ENCODE peak calls at places on chromosomes 1 and 21, in five cellular contexts. One of them, this sample, is unnamed. For H3K4me1, the result is how much of the 10 kb centered on the place peaks cover.

GRCh38 chr1:3775248-3775497 is 2.6 kb downstream of the SMIM1 start:
- DNase-seq in naive thymus-derived CD4-positive, alpha-beta T cell: no peak
- DNase-seq in IMR-90: no peak
- DNase-seq in vagina: no peak
- DNase-seq in suprapubic skin: no peak
- DNase-seq in this sample: no peak

GRCh38 chr1:200916152-200916551 is 21.5 kb downstream of the INAVA start:
- DNase-seq in naive thymus-derived CD4-positive, alpha-beta T cell: no peak
- DNase-seq in IMR-90: no peak
- DNase-seq in vagina: no peak
- DNase-seq in suprapubic skin: no peak
- DNase-seq in this sample: no peak

GRCh38 chr1:180981596-180982387 is 40.9 kb downstream of the STX6 start:
- DNase-seq in naive thymus-derived CD4-positive, alpha-beta T cell: peak
- DNase-seq in IMR-90: no peak
- DNase-seq in vagina: no peak
- DNase-seq in suprapubic skin: no peak
- DNase-seq in this sample: peak

GRCh38 chr1:97366986-97367385 is 553.8 kb downstream of the DPYD start:
- DNase-seq in naive thymus-derived CD4-positive, alpha-beta T cell: no peak
- DNase-seq in IMR-90: no peak
- DNase-seq in vagina: no peak
- DNase-seq in suprapubic skin: no peak
- DNase-seq in this sample: no peak

GRCh38 chr1:111920221-111921024 is 69.0 kb downstream of the KCND3 start:
- DNase-seq in naive thymus-derived CD4-positive, alpha-beta T cell: no peak
- DNase-seq in IMR-90: peak
- DNase-seq in vagina: no peak
- DNase-seq in suprapubic skin: no peak
- DNase-seq in this sample: no peak

GRCh38 chr1:118815909-118816308 is 172.2 kb downstream of the TBX15 start:
- DNase-seq in naive thymus-derived CD4-positive, alpha-beta T cell: no peak
- DNase-seq in IMR-90: no peak
- DNase-seq in vagina: no peak
- DNase-seq in suprapubic skin: no peak
- DNase-seq in this sample: no peak

GRCh38 chr1:85577421-85578320 is 2.9 kb upstream of the CCN1 start:
- DNase-seq in naive thymus-derived CD4-positive, alpha-beta T cell: no peak
- DNase-seq in IMR-90: no peak
- DNase-seq in vagina: no peak
- DNase-seq in suprapubic skin: peak
- DNase-seq in this sample: peak

GRCh38 chr1:203349757-203350522 is 982 bp downstream of the FMOD start:
- DNase-seq in naive thymus-derived CD4-positive, alpha-beta T cell: no peak
- DNase-seq in IMR-90: no peak
- DNase-seq in vagina: no peak
- DNase-seq in suprapubic skin: no peak
- DNase-seq in this sample: no peak

GRCh38 chr1:157304271-157304670 is 166.1 kb upstream of the ETV3 start:
- DNase-seq in naive thymus-derived CD4-positive, alpha-beta T cell: no peak
- DNase-seq in IMR-90: no peak
- DNase-seq in vagina: no peak
- DNase-seq in suprapubic skin: no peak
- DNase-seq in this sample: no peak

GRCh38 chr1:24635195-24635843 is 7.8 kb upstream of the SRRM1 start:
- DNase-seq in naive thymus-derived CD4-positive, alpha-beta T cell: peak
- DNase-seq in IMR-90: peak
- DNase-seq in vagina: no peak
- DNase-seq in suprapubic skin: no peak
- DNase-seq in this sample: no peak

GRCh38 chr1:118077331-118078055 is 107.5 kb downstream of the SPAG17 start:
- DNase-seq in naive thymus-derived CD4-positive, alpha-beta T cell: no peak
- DNase-seq in IMR-90: peak
- DNase-seq in vagina: no peak
- DNase-seq in suprapubic skin: no peak
- DNase-seq in this sample: no peak

GRCh38 chr1:48450505-48450904 is 21.5 kb downstream of the SPATA6 start:
- DNase-seq in naive thymus-derived CD4-positive, alpha-beta T cell: no peak
- DNase-seq in IMR-90: no peak
- DNase-seq in vagina: no peak
- DNase-seq in suprapubic skin: no peak
- DNase-seq in this sample: no peak

GRCh38 chr1:18681423-18681835 is 50.8 kb downstream of the PAX7 start:
- DNase-seq in naive thymus-derived CD4-positive, alpha-beta T cell: peak
- DNase-seq in IMR-90: peak
- DNase-seq in vagina: no peak
- DNase-seq in suprapubic skin: no peak
- DNase-seq in this sample: peak

GRCh38 chr1:111406325-111406768 is 21.2 kb downstream of the OVGP1 start:
- DNase-seq in naive thymus-derived CD4-positive, alpha-beta T cell: peak
- DNase-seq in IMR-90: peak
- DNase-seq in vagina: peak
- DNase-seq in suprapubic skin: no peak
- DNase-seq in this sample: peak

GRCh38 chr1:32205401-32206370 is at the start of gene IQCC:
- DNase-seq in naive thymus-derived CD4-positive, alpha-beta T cell: peak
- DNase-seq in IMR-90: peak
- DNase-seq in vagina: no peak
- DNase-seq in suprapubic skin: peak
- DNase-seq in this sample: peak

GRCh38 chr1:183871142-183871541 is 66.2 kb downstream of the RGL1 start:
- DNase-seq in naive thymus-derived CD4-positive, alpha-beta T cell: no peak
- DNase-seq in IMR-90: peak
- DNase-seq in vagina: no peak
- DNase-seq in suprapubic skin: no peak
- DNase-seq in this sample: no peak

GRCh38 chr1:38029725-38030511 is 16.7 kb downstream of the POU3F1 start:
- DNase-seq in naive thymus-derived CD4-positive, alpha-beta T cell: no peak
- DNase-seq in IMR-90: peak
- DNase-seq in vagina: no peak
- DNase-seq in suprapubic skin: no peak
- DNase-seq in this sample: no peak

GRCh38 chr1:119141020-119141424 is 569 bp upstream of the WARS2 start:
- DNase-seq in naive thymus-derived CD4-positive, alpha-beta T cell: no peak
- DNase-seq in IMR-90: no peak
- DNase-seq in vagina: no peak
- DNase-seq in suprapubic skin: peak
- DNase-seq in this sample: no peak

GRCh38 chr1:180860535-180860934 is 52.2 kb upstream of the KIAA1614 start:
- DNase-seq in naive thymus-derived CD4-positive, alpha-beta T cell: no peak
- DNase-seq in IMR-90: no peak
- DNase-seq in vagina: no peak
- DNase-seq in suprapubic skin: no peak
- DNase-seq in this sample: no peak

GRCh38 chr1:181148636-181149035 is 60.1 kb downstream of the IER5 start:
- DNase-seq in naive thymus-derived CD4-positive, alpha-beta T cell: no peak
- DNase-seq in IMR-90: no peak
- DNase-seq in vagina: no peak
- DNase-seq in suprapubic skin: peak
- DNase-seq in this sample: no peak

GRCh38 chr1:165152727-165153126 is 203.8 kb downstream of the LMX1A start:
- DNase-seq in naive thymus-derived CD4-positive, alpha-beta T cell: no peak
- DNase-seq in IMR-90: no peak
- DNase-seq in vagina: no peak
- DNase-seq in suprapubic skin: no peak
- DNase-seq in this sample: no peak

GRCh38 chr1:54227091-54227602 is 27.2 kb downstream of the MRPL37 start:
- DNase-seq in naive thymus-derived CD4-positive, alpha-beta T cell: no peak
- DNase-seq in IMR-90: peak
- DNase-seq in vagina: no peak
- DNase-seq in suprapubic skin: no peak
- DNase-seq in this sample: no peak

GRCh38 chr21:16532841-16533240 is 803.1 kb downstream of the USP25 start:
- DNase-seq in naive thymus-derived CD4-positive, alpha-beta T cell: no peak
- DNase-seq in IMR-90: peak
- DNase-seq in vagina: no peak
- DNase-seq in suprapubic skin: no peak
- DNase-seq in this sample: no peak

GRCh38 chr1:240122639-240123604 is 31.2 kb downstream of the FMN2 start:
- DNase-seq in naive thymus-derived CD4-positive, alpha-beta T cell: no peak
- DNase-seq in IMR-90: no peak
- DNase-seq in vagina: no peak
- DNase-seq in suprapubic skin: no peak
- DNase-seq in this sample: no peak

GRCh38 chr1:14842361-14842760 is 243.9 kb downstream of the KAZN start:
- DNase-seq in naive thymus-derived CD4-positive, alpha-beta T cell: no peak
- DNase-seq in IMR-90: peak
- DNase-seq in vagina: no peak
- DNase-seq in suprapubic skin: no peak
- DNase-seq in this sample: no peak

GRCh38 chr1:93976711-93977328 is 67.6 kb upstream of the GCLM start:
- DNase-seq in naive thymus-derived CD4-positive, alpha-beta T cell: no peak
- DNase-seq in IMR-90: no peak
- DNase-seq in vagina: no peak
- DNase-seq in suprapubic skin: no peak
- DNase-seq in this sample: no peak
- H3K4me1 ChIP-seq in naive thymus-derived CD4-positive, alpha-beta T cell: under half
- H3K4me1 ChIP-seq in IMR-90: under half
- H3K4me1 ChIP-seq in vagina: under half
- H3K4me1 ChIP-seq in suprapubic skin: under half
- H3K4me1 ChIP-seq in this sample: under half

DNA sequence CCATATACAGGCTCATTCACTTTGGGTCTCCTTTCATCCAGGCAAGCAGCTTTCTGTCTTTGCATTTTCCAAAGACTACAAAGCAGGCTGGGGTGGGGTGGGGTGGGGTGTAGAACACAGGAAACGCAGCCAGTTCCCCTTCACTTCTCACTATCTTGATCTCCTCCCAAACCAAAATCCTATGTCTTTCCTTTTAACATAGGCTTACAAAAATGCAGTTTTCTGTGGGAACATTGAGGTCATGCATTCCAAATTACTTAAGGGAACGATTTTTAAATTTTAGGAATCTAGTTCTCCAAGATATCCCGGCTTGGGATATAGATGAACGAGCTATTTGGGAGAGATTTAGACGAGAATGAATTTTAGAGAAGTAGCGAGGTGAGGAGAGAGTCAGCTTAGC is 948 bp upstream of the STX12 start:
- DNase-seq in naive thymus-derived CD4-positive, alpha-beta T cell: no peak
- DNase-seq in IMR-90: no peak
- DNase-seq in vagina: no peak
- DNase-seq in suprapubic skin: no peak
- DNase-seq in this sample: no peak
- H3K27ac ChIP-seq in naive thymus-derived CD4-positive, alpha-beta T cell: peak
- H3K27ac ChIP-seq in IMR-90: peak
- H3K27ac ChIP-seq in vagina: peak
- H3K27ac ChIP-seq in suprapubic skin: peak
- H3K27ac ChIP-seq in this sample: peak

DNA sequence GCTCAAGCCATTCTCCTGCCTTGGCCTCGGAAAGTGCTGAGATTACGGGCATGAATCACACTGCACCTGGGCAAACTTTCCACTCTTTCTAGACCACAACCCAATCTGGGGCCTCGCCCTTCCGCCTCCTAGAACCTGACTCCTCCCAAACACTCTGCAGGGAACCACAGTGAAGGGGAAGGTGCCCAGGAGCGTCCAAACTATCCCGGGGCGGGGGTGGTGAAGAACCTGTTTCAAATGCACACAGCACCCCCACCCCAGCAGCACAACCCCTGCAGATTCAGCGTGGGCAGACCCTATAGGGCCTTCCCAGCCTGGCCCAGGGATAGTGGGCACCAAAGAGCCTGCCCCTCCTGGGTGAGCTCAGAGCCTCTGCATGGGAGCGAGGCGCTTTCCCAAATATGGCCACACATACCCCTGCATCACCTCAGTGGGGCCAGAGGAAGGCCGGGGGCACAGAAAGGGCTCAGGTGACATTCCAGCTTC is 86.9 kb downstream of the STUM start:
- DNase-seq in naive thymus-derived CD4-positive, alpha-beta T cell: no peak
- DNase-seq in IMR-90: no peak
- DNase-seq in vagina: no peak
- DNase-seq in suprapubic skin: peak
- DNase-seq in this sample: no peak
- H3K4me1 ChIP-seq in naive thymus-derived CD4-positive, alpha-beta T cell: under half
- H3K4me1 ChIP-seq in IMR-90: under half
- H3K4me1 ChIP-seq in vagina: half or more
- H3K4me1 ChIP-seq in suprapubic skin: half or more
- H3K4me1 ChIP-seq in this sample: half or more

DNA sequence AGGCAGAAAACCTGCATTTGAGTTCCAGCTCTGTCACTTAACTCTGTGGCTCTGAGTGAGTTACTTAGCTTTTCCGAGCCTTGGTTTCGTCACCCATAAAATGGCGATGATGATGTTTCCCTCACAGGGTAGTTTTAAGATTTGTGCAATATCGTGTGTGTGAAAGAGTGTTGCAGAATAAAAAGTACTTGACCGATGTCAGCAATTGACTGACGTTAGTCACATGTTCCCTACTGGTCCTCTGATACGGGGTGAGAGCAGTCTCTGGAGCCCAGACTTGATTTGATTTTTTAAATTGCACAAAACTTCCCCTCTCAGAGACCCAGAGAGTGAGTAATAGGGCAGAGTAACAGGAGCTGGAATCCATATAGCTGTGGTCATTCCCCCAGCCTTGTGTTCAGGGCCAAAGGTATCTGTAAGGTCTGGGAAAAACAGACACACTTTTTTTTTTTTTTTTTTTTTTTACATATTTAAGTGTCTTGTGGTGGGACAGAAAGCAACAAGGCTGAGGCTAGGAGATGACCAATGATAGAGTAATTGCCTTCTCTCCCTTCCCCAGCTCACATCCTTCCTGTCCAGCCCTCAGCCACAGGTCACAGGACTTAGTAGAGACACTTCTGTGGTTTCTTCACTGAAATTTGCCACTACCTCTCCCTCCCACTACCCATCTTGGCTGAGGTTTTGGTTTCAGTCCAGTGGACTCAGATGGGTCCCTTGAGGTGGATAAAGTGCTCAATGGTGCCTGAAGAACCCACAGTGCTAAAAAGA is 2.0 kb downstream of the FCER1G start:
- DNase-seq in naive thymus-derived CD4-positive, alpha-beta T cell: no peak
- DNase-seq in IMR-90: peak
- DNase-seq in vagina: no peak
- DNase-seq in suprapubic skin: no peak
- DNase-seq in this sample: no peak
- H3K27ac ChIP-seq in naive thymus-derived CD4-positive, alpha-beta T cell: peak
- H3K27ac ChIP-seq in IMR-90: peak
- H3K27ac ChIP-seq in vagina: peak
- H3K27ac ChIP-seq in suprapubic skin: peak
- H3K27ac ChIP-seq in this sample: peak

DNA sequence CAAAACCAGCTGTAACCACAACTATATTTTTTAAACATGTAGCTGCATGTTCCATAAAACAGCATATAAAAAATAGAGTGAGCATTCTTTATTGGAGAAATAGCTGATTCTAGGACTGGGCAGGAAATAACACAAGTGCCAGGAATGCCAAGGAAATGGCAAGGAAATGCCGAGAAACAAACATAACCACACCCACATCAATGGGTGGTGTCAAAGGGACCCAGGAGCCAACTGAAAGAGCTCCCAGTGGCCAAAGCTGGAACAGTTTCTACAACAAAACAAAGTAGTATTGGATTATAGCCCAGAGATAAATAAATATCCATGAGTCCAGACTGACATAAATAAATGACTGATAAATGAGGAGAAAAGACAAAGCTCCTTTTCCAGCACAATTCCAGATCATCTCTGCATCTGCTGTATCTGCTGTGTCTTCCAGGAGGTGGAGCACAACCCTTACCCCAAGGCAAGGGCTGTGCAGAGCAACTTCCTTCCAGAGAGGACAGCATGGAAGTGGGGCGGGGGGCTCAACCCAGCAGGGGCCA is 28.1 kb downstream of the ADARB1 start:
- DNase-seq in naive thymus-derived CD4-positive, alpha-beta T cell: no peak
- DNase-seq in IMR-90: no peak
- DNase-seq in vagina: no peak
- DNase-seq in suprapubic skin: no peak
- DNase-seq in this sample: no peak
- H3K4me1 ChIP-seq in naive thymus-derived CD4-positive, alpha-beta T cell: under half
- H3K4me1 ChIP-seq in IMR-90: under half
- H3K4me1 ChIP-seq in vagina: half or more
- H3K4me1 ChIP-seq in suprapubic skin: under half
- H3K4me1 ChIP-seq in this sample: under half